ENCODE peak calls at places on chromosomes 6 and 20, in six cellular contexts. H is cardiac fibroblast; J is esophagus muscularis mucosa; X is psoas muscle; Q is neural progenitor cell; P is CD8-positive, alpha-beta T cell. C is an unnamed sample.

GRCh38 chr6:53735896-53736295 is 58.9 kb upstream of the LRRC1 start:
- DNase-seq in X (no peak), H (no peak), J (peak), Q (no peak), P (peak), C (no peak)

GRCh38 chr6:78611886-78612480 is 255.4 kb upstream of the IRAK1BP1 start:
- DNase-seq in Q (peak), P (no peak), H (peak), J (no peak), X (no peak), C (no peak)

GRCh38 chr6:154901856-154902552 is 93.1 kb upstream of the TIAM2 start:
- DNase-seq in P (no peak), Q (no peak), H (no peak), X (no peak), J (no peak), C (no peak)

GRCh38 chr6:111564482-111564945 is 41.2 kb downstream of the TRAF3IP2 start:
- DNase-seq in J (no peak), X (peak), P (no peak), Q (no peak), H (peak), C (no peak)

GRCh38 chr20:8943638-8944037 is 125.2 kb upstream of the PLCB4 start:
- DNase-seq in X (no peak), Q (no peak), J (no peak), H (no peak), P (no peak), C (no peak)

GRCh38 chr20:1674361-1674760 is 16.8 kb upstream of the SIRPG start:
- DNase-seq in Q (no peak), P (peak), J (peak), X (no peak), H (no peak), C (no peak)

GRCh38 chr6:93849857-93850256 is 430.5 kb upstream of the EPHA7 start:
- DNase-seq in Q (no peak), P (no peak), X (no peak), H (no peak), J (no peak), C (no peak)

GRCh38 chr20:48718914-48719578 is 108.8 kb downstream of the PREX1 start:
- DNase-seq in J (no peak), H (no peak), Q (no peak), X (no peak), P (peak), C (no peak)

GRCh38 chr20:59121714-59122376 is 41.8 kb upstream of the ZNF831 start:
- DNase-seq in Q (peak), P (no peak), J (no peak), X (no peak), H (no peak), C (no peak)

GRCh38 chr6:90256698-90257485 is 39.8 kb downstream of the BACH2 start:
- DNase-seq in H (peak), P (no peak), Q (no peak), J (no peak), X (no peak), C (no peak)

GRCh38 chr6:2485116-2485515 is 239.7 kb upstream of the GMDS start:
- DNase-seq in X (no peak), H (no peak), P (no peak), J (no peak), Q (no peak), C (no peak)

GRCh38 chr6:80605165-80605989 is 498.9 kb downstream of the BCKDHB start:
- DNase-seq in X (no peak), P (no peak), H (peak), J (no peak), Q (peak), C (no peak)

GRCh38 chr20:32505723-32506473 is 79.2 kb downstream of the NOL4L start:
- DNase-seq in P (no peak), H (no peak), Q (no peak), X (no peak), J (no peak), C (no peak)

GRCh38 chr6:41716516-41717446 is 18.6 kb downstream of the TFEB start:
- DNase-seq in H (no peak), X (peak), P (no peak), Q (no peak), J (no peak), C (no peak)

GRCh38 chr6:163946437-163946836 is 531.9 kb downstream of the QKI start:
- DNase-seq in H (no peak), P (no peak), J (no peak), Q (no peak), X (peak), C (no peak)

GRCh38 chr6:134550604-134551003 is 232.7 kb upstream of the SGK1 start:
- DNase-seq in H (peak), J (no peak), P (no peak), X (no peak), Q (no peak), C (no peak)

GRCh38 chr20:37524859-37525708 is 2.6 kb downstream of the BLCAP start:
- DNase-seq in J (no peak), X (no peak), H (no peak), P (no peak), Q (no peak), C (no peak)

GRCh38 chr20:44910690-44911262 is 916 bp downstream of the PABPC1L start:
- DNase-seq in P (no peak), J (no peak), Q (peak), X (no peak), H (no peak), C (no peak)

GRCh38 chr6:131250121-131250520 is 114.9 kb downstream of the AKAP7 start:
- DNase-seq in H (peak), X (peak), Q (peak), P (peak), J (no peak), C (no peak)

GRCh38 chr20:47204008-47204745 is 152.3 kb downstream of the ZMYND8 start:
- DNase-seq in H (peak), Q (no peak), J (no peak), P (no peak), X (peak), C (no peak)

GRCh38 chr20:51727872-51728271 is 40.3 kb downstream of the ATP9A start:
- DNase-seq in H (no peak), Q (no peak), J (no peak), P (no peak), X (no peak), C (no peak)

GRCh38 chr20:18734525-18735189 is 78.9 kb upstream of the SCP2D1 start:
- DNase-seq in H (no peak), X (no peak), P (no peak), Q (no peak), J (no peak), C (no peak)

GRCh38 chr6:119267506-119267905 is 82.1 kb downstream of the MAN1A1 start:
- DNase-seq in Q (no peak), J (no peak), P (no peak), H (no peak), X (no peak), C (no peak)

GRCh38 chr20:43762911-43763310 is 36.1 kb upstream of the GTSF1L start:
- DNase-seq in X (no peak), H (no peak), Q (no peak), J (no peak), P (no peak), C (no peak)

GRCh38 chr6:162239330-162239729 is 488.2 kb downstream of the PRKN start:
- DNase-seq in J (no peak), Q (no peak), H (no peak), X (no peak), P (no peak), C (no peak)

GRCh38 chr6:90288404-90288803 is 8.2 kb downstream of the BACH2 start:
- DNase-seq in P (no peak), Q (peak), H (no peak), X (no peak), J (no peak), C (no peak)

GRCh38 chr20:57618091-57618765 is 2.0 kb downstream of the ZBP1 start:
- DNase-seq in P (no peak), J (no peak), H (no peak), Q (no peak), X (peak), C (no peak)

GRCh38 chr20:53872081-53872541 is 198.3 kb downstream of the BCAS1 start:
- DNase-seq in P (no peak), X (no peak), Q (no peak), H (peak), J (no peak), C (no peak)

GRCh38 chr6:170277893-170278742 is 12.8 kb downstream of the DLL1 start:
- DNase-seq in Q (no peak), P (no peak), J (no peak), X (peak), H (no peak), C (no peak)

GRCh38 chr6:119481098-119481497 is 131.5 kb upstream of the MAN1A1 start:
- DNase-seq in Q (no peak), J (no peak), X (no peak), H (no peak), P (no peak), C (no peak)

GRCh38 chr6:89970072-89970471 is 75.8 kb downstream of the GJA10 start:
- DNase-seq in P (no peak), Q (peak), X (no peak), H (no peak), J (no peak), C (no peak)

GRCh38 chr6:163955131-163955530 is 540.6 kb downstream of the QKI start:
- DNase-seq in H (peak), X (no peak), P (no peak), Q (no peak), J (peak), C (no peak)

GRCh38 chr6:69026243-69026642 is 391.2 kb downstream of the ADGRB3 start:
- DNase-seq in H (peak), J (no peak), Q (no peak), X (no peak), P (no peak), C (no peak)

GRCh38 chr6:30685157-30685976 is 1.1 kb downstream of the PPP1R18 start:
- DNase-seq in Q (no peak), J (no peak), H (peak), X (no peak), P (no peak), C (no peak)
- TF ChIP-seq CTCF in Q (no peak), J (no peak), H (peak), X (no peak), P (no peak), C (peak)

GRCh38 chr20:39825524-39825923 is 863.4 kb downstream of the DHX35 start:
- DNase-seq in P (no peak), H (no peak), Q (no peak), J (no peak), X (no peak), C (no peak)

GRCh38 chr20:39825950-39826349 is 863.1 kb downstream of the MAFB start:
- DNase-seq in Q (no peak), H (peak), X (no peak), J (no peak), P (no peak), C (peak)

GRCh38 chr20:39830903-39831302 is 858.1 kb downstream of the MAFB start:
- DNase-seq in P (no peak), J (no peak), H (no peak), Q (no peak), X (no peak), C (no peak)

GRCh38 chr20:39829713-39830112 is 859.3 kb downstream of the MAFB start:
- DNase-seq in J (no peak), P (no peak), X (no peak), H (no peak), Q (no peak), C (peak)

DNA sequence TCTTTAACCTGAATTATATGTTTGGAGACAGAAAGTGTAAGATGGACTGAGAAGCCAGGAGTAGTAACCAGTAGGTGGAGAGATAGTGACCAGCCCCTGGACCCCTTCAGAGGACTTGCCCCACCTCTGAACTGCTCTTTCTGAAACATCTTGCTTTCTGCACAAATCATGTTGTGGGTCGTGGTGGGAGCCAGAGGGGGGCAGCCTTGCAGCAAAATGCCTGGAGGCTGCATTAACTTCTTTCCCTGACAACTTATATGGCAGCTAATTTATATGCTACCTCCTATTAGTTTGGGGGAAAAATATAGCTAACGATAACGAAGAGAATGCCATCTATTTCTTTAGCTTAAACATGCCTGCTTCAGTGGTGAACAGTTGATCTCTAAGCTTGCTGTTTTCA is 859.8 kb downstream of the MAFB start:
- DNase-seq in X (no peak), H (peak), Q (peak), J (no peak), P (no peak), C (no peak)
- TF ChIP-seq CTCF in X (peak), H (peak), Q (peak), J (no peak), P (no peak), C (no peak)

GRCh38 chr6:97501875-97502274 is 218.9 kb upstream of the MMS22L start:
- DNase-seq in X (no peak), H (no peak), P (no peak), J (no peak), Q (no peak), C (no peak)
- TF ChIP-seq CTCF in X (no peak), H (no peak), P (no peak), J (no peak), Q (no peak), C (no peak)

GRCh38 chr6:29561618-29562181 is 2.2 kb upstream of the UBD start:
- DNase-seq in X (no peak), Q (no peak), J (peak), P (no peak), H (no peak), C (no peak)
- TF ChIP-seq CTCF in X (no peak), Q (no peak), J (no peak), P (no peak), H (no peak), C (no peak)

DNA sequence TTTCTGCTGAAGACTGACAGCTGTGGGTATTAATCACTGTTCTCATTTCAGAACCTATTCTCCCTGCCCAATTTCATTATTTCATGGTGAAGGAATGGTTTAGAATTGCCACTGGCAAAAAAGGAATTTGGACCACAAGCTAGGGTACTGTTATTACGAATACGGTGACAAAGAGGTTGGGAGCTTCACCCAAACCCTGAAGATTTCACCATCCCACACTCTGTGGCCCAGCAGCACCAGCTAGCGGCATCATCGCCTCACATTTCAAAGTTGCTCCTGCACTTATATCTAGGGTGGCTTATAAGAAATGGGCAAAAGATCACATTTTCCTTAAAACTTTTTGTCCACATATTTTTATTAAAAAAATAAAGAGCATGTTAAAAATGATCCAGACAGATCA is 236.1 kb downstream of the SYNDIG1 start:
- DNase-seq in Q (no peak), J (no peak), H (peak), X (no peak), P (no peak), C (no peak)
- TF ChIP-seq CTCF in Q (no peak), J (no peak), H (no peak), X (no peak), P (no peak), C (no peak)